ENCODE peak calls at places on chromosomes 13 and 19, in five cellular contexts. J is mesendoderm, O is IMR-90, Y is mesenchymal stem cell, L is H1. M is an unnamed sample.

GRCh38 chr19:927707-928401 is 2.0 kb downstream of the ARID3A start:
- DNase-seq in J (no peak), O (no peak), Y (peak), L (no peak), M (no peak)

GRCh38 chr19:2577722-2578335 is 101.9 kb downstream of the GADD45B start:
- DNase-seq in J (no peak), O (no peak), Y (no peak), L (no peak), M (no peak)

GRCh38 chr13:112053744-112054615 is 13.0 kb upstream of the SOX1 start:
- DNase-seq in J (no peak), O (no peak), Y (no peak), L (peak), M (no peak)

GRCh38 chr19:40803170-40803856 is 4.3 kb downstream of the EGLN2 start:
- DNase-seq in J (no peak), O (no peak), Y (no peak), L (no peak), M (no peak)

GRCh38 chr19:10416380-10417257 is 3.7 kb upstream of the PDE4A start:
- DNase-seq in J (peak), O (peak), Y (peak), L (peak), M (peak)

GRCh38 chr13:30224732-30225131 is 82.6 kb downstream of the KATNAL1 start:
- DNase-seq in J (no peak), O (peak), Y (peak), L (no peak), M (no peak)

GRCh38 chr13:51298812-51299211 is 40.7 kb upstream of the SERPINE3 start:
- DNase-seq in J (peak), O (peak), Y (peak), L (no peak), M (no peak)

GRCh38 chr13:32264407-32264806 is 50.8 kb downstream of the ZAR1L start:
- DNase-seq in J (no peak), O (peak), Y (peak), L (no peak), M (no peak)

GRCh38 chr19:12867120-12868099 is 13.8 kb downstream of the DNASE2 start:
- DNase-seq in J (peak), O (peak), Y (peak), L (peak), M (peak)

GRCh38 chr19:531753-532571 is at the start of gene CDC34:
- DNase-seq in J (no peak), O (no peak), Y (no peak), L (no peak), M (no peak)

GRCh38 chr19:5124111-5124855 is 155.4 kb downstream of the KDM4B start:
- DNase-seq in J (no peak), O (no peak), Y (no peak), L (no peak), M (no peak)

GRCh38 chr13:112346173-112346898 is 29.8 kb upstream of the SPACA7 start:
- DNase-seq in J (peak), O (no peak), Y (no peak), L (peak), M (no peak)

GRCh38 chr19:55678121-55678671 is 3.2 kb downstream of the EPN1 start:
- DNase-seq in J (no peak), O (no peak), Y (no peak), L (no peak), M (no peak)

GRCh38 chr13:37175996-37176395 is 70.5 kb upstream of the CSNK1A1L start:
- DNase-seq in J (peak), O (peak), Y (peak), L (no peak), M (no peak)

GRCh38 chr13:50309872-50310594 is 294.8 kb downstream of the KCNRG start:
- DNase-seq in J (peak), O (no peak), Y (peak), L (no peak), M (no peak)

GRCh38 chr13:35157143-35157755 is 215.2 kb downstream of the NBEA start:
- DNase-seq in J (peak), O (peak), Y (peak), L (no peak), M (peak)

GRCh38 chr19:13014921-13015280 is 19.6 kb downstream of the NFIX start:
- DNase-seq in J (no peak), O (no peak), Y (no peak), L (no peak), M (no peak)

GRCh38 chr13:98446234-98446621 is 130.7 kb downstream of the STK24 start:
- DNase-seq in J (no peak), O (no peak), Y (no peak), L (no peak), M (no peak)

GRCh38 chr13:112481458-112481857 is 105.3 kb downstream of the SPACA7 start:
- DNase-seq in J (no peak), O (no peak), Y (no peak), L (no peak), M (no peak)

GRCh38 chr19:2270572-2271515 is 11.1 kb downstream of the PEAK3 start:
- DNase-seq in J (peak), O (peak), Y (peak), L (no peak), M (no peak)

GRCh38 chr19:57934820-57935665 is at the start of gene ZNF418:
- DNase-seq in J (peak), O (peak), Y (peak), L (peak), M (peak)
- H2BK15ac ChIP-seq in J (no peak), O (no peak), Y (no peak), L (peak), M (peak)

GRCh38 chr19:54165222-54165621 is 5.7 kb upstream of the LENG1 start:
- DNase-seq in J (no peak), O (no peak), Y (no peak), L (no peak), M (no peak)

GRCh38 chr19:54172413-54172763 is 572 bp downstream of the TMC4 start:
- DNase-seq in J (no peak), O (no peak), Y (no peak), L (no peak), M (no peak)

GRCh38 chr19:54169149-54169731 is 3.7 kb downstream of the TMC4 start:
- DNase-seq in J (no peak), O (no peak), Y (no peak), L (no peak), M (no peak)

GRCh38 chr19:54164369-54165068 is 5.0 kb upstream of the LENG1 start:
- DNase-seq in J (peak), O (peak), Y (peak), L (peak), M (no peak)

GRCh38 chr19:54168174-54168917 is 4.6 kb downstream of the TMC4 start:
- DNase-seq in J (peak), O (peak), Y (peak), L (peak), M (peak)
- H2AK5ac ChIP-seq in J (no peak), O (no peak), Y (no peak), L (no peak), M (peak)

DNA sequence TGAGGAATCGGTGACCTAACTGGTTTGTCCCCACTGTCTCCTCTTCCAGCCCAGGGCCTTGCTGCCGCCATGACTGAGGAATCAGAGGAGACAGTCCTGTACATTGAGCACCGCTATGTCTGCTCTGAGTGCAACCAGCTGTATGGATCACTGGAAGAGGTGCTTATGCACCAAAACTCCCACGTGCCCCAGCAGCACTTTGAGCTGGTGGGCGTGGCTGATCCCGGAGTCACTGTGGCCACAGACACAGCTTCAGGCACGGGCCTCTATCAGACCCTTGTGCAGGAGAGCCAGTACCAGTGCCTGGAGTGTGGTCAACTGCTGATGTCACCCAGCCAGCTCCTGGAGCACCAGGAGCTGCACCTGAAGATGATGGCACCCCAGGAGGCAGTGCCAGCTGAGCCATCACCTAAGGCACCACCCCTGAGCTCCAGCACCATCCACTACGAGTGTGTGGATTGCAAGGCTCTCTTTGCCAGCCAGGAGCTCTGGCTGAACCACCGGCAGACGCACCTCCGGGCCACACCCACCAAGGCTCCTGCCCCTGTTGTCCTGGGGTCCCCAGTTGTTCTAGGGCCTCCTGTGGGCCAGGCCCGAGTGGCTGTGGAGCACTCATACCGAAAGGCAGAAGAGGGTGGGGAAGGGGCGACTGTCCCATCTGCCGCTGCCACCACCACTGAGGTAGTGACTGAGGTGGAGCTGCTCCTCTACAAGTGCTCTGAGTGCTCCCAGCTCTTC is 2.7 kb downstream of the ZNF574 start:
- DNase-seq in J (no peak), O (no peak), Y (no peak), L (no peak), M (no peak)
- H3K4ac ChIP-seq in J (no peak), O (no peak), Y (no peak), L (no peak), M (no peak)

GRCh38 chr19:51163257-51163656 is 21.2 kb downstream of the SIGLEC7 start:
- DNase-seq in J (no peak), O (no peak), Y (no peak), L (no peak), M (no peak)
- H2BK15ac ChIP-seq in J (no peak), O (no peak), Y (no peak), L (no peak), M (no peak)

GRCh38 chr19:38773469-38774177 is at the start of gene LGALS7:
- DNase-seq in J (no peak), O (no peak), Y (no peak), L (no peak), M (no peak)

GRCh38 chr19:38778733-38779132 is 5.4 kb upstream of the LGALS7 start:
- DNase-seq in J (no peak), O (no peak), Y (no peak), L (no peak), M (no peak)

GRCh38 chr19:38769635-38770211 is 3.6 kb downstream of the LGALS7 start:
- DNase-seq in J (peak), O (peak), Y (peak), L (peak), M (no peak)

DNA sequence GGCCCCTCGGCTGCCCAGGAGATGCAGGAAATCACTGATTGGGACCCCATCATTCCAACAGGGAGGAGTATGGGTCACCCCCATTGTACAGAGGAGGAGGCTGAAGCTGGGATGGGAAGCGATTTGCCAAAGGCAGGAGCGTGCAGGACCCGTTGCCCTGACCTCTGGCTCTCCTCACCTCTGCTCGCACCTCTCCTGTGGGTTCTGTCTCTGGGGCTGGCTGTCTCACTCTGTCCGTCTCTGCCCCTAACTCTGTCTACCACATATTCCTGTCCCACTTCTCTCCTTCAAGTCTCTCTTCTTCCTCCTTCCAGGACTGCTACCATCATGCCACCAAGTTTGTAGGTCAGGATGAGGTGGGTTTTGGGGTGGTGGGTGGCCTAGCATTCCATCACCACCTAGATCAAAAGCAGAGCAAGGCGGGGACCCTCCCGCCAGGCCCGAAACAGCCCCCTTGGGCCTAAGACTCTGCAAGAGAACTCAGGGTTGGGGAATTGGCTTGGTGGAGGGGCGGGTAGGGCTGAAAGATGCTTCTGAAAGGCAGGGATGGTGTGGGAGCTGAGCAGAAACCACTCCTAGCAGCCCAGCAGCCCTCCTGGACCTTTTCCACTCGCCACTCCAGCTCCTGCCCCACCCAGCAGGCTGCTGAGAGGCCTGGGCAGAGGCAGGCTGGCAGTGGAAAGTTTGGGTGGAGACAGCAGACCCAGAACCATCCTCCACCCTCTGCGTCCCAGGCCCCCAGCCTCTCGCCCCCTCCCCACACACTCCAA is 1.0 kb upstream of the LGALS7 start:
- DNase-seq in J (no peak), O (no peak), Y (no peak), L (no peak), M (no peak)
- H2AK5ac ChIP-seq in J (no peak), O (peak), Y (no peak), L (no peak), M (peak)

DNA sequence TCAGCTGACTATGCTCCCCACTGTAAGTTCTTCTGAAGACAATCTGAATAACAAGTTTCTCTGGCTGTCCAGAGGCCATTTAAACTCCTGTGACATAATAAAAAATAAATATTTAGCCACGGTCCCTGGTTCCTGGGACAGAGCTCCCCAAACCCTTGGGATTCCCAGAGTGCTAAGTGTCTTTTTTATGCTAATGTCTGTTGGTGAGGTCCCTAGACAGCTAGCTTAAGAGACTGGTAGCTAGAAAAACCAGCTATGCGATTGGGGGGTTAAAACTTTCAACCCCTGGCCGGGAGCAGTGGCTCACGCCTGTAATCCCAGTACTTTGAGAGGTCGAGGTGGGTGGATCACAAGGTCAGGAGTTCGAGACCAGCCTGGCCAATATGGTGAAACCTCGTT is 5.9 kb downstream of the EPSTI1 start:
- DNase-seq in J (no peak), O (no peak), Y (no peak), L (no peak), M (no peak)
- H3K4ac ChIP-seq in J (no peak), O (no peak), Y (no peak), L (no peak), M (no peak)

M was measured in neuronal stem cell.